ENCODE peak calls at places on chromosome 14, in eight cellular contexts. One of them, this sample, is unnamed.

GRCh38 chr14:100547633-100548294 is 39.5 kb downstream of the BEGAIN start:
- DNase-seq in NCI-H226: no peak
- DNase-seq in SK-MEL-5: peak
- DNase-seq in Right ventricle myocardium superior: peak
- DNase-seq in AML-193: peak
- DNase-seq in activated CD4-positive, alpha-beta T cell treated with anti-CD3 and anti-CD28 coated beads, Interleukin-2, amount 10 ng/mL, durations not matched to agents 7 days and 5 days: peak
- DNase-seq in stimulated activated naive B cell treated with anti-CD40 and anti-IgM and Interleukin-4, amounts not matched to agents 10 μg/mL and 1 μg/mL and 100 μg/mL, for 72 hours: peak
- DNase-seq in progenitor cell of endocrine pancreas: no peak
- DNase-seq in this sample: peak

GRCh38 chr14:38989917-38990546 is 113.0 kb downstream of the SEC23A start:
- DNase-seq in NCI-H226: no peak
- DNase-seq in SK-MEL-5: no peak
- DNase-seq in Right ventricle myocardium superior: no peak
- DNase-seq in AML-193: no peak
- DNase-seq in activated CD4-positive, alpha-beta T cell treated with anti-CD3 and anti-CD28 coated beads, Interleukin-2, amount 10 ng/mL, durations not matched to agents 7 days and 5 days: peak
- DNase-seq in stimulated activated naive B cell treated with anti-CD40 and anti-IgM and Interleukin-4, amounts not matched to agents 10 μg/mL and 1 μg/mL and 100 μg/mL, for 72 hours: no peak
- DNase-seq in progenitor cell of endocrine pancreas: no peak
- DNase-seq in this sample: no peak

GRCh38 chr14:35032562-35032961 is 13.5 kb upstream of the FAM177A1 start:
- DNase-seq in NCI-H226: no peak
- DNase-seq in SK-MEL-5: no peak
- DNase-seq in Right ventricle myocardium superior: no peak
- DNase-seq in AML-193: no peak
- DNase-seq in activated CD4-positive, alpha-beta T cell treated with anti-CD3 and anti-CD28 coated beads, Interleukin-2, amount 10 ng/mL, durations not matched to agents 7 days and 5 days: no peak
- DNase-seq in stimulated activated naive B cell treated with anti-CD40 and anti-IgM and Interleukin-4, amounts not matched to agents 10 μg/mL and 1 μg/mL and 100 μg/mL, for 72 hours: no peak
- DNase-seq in progenitor cell of endocrine pancreas: no peak
- DNase-seq in this sample: no peak

GRCh38 chr14:69153848-69154208 is 909 bp upstream of the DCAF5 start:
- DNase-seq in NCI-H226: no peak
- DNase-seq in SK-MEL-5: peak
- DNase-seq in Right ventricle myocardium superior: peak
- DNase-seq in AML-193: no peak
- DNase-seq in activated CD4-positive, alpha-beta T cell treated with anti-CD3 and anti-CD28 coated beads, Interleukin-2, amount 10 ng/mL, durations not matched to agents 7 days and 5 days: no peak
- DNase-seq in stimulated activated naive B cell treated with anti-CD40 and anti-IgM and Interleukin-4, amounts not matched to agents 10 μg/mL and 1 μg/mL and 100 μg/mL, for 72 hours: no peak
- DNase-seq in progenitor cell of endocrine pancreas: no peak
- DNase-seq in this sample: no peak

GRCh38 chr14:34425095-34425851 is 36.8 kb downstream of the SPTSSA start:
- DNase-seq in NCI-H226: no peak
- DNase-seq in SK-MEL-5: no peak
- DNase-seq in Right ventricle myocardium superior: no peak
- DNase-seq in AML-193: no peak
- DNase-seq in activated CD4-positive, alpha-beta T cell treated with anti-CD3 and anti-CD28 coated beads, Interleukin-2, amount 10 ng/mL, durations not matched to agents 7 days and 5 days: no peak
- DNase-seq in stimulated activated naive B cell treated with anti-CD40 and anti-IgM and Interleukin-4, amounts not matched to agents 10 μg/mL and 1 μg/mL and 100 μg/mL, for 72 hours: no peak
- DNase-seq in progenitor cell of endocrine pancreas: no peak
- DNase-seq in this sample: peak

GRCh38 chr14:33932526-33933292 is 18.2 kb downstream of the EGLN3 start:
- DNase-seq in NCI-H226: no peak
- DNase-seq in SK-MEL-5: no peak
- DNase-seq in Right ventricle myocardium superior: no peak
- DNase-seq in AML-193: no peak
- DNase-seq in activated CD4-positive, alpha-beta T cell treated with anti-CD3 and anti-CD28 coated beads, Interleukin-2, amount 10 ng/mL, durations not matched to agents 7 days and 5 days: no peak
- DNase-seq in stimulated activated naive B cell treated with anti-CD40 and anti-IgM and Interleukin-4, amounts not matched to agents 10 μg/mL and 1 μg/mL and 100 μg/mL, for 72 hours: no peak
- DNase-seq in progenitor cell of endocrine pancreas: no peak
- DNase-seq in this sample: no peak

GRCh38 chr14:70188292-70188607 is 501 bp downstream of the SLC8A3 start:
- DNase-seq in NCI-H226: no peak
- DNase-seq in SK-MEL-5: no peak
- DNase-seq in Right ventricle myocardium superior: no peak
- DNase-seq in AML-193: no peak
- DNase-seq in activated CD4-positive, alpha-beta T cell treated with anti-CD3 and anti-CD28 coated beads, Interleukin-2, amount 10 ng/mL, durations not matched to agents 7 days and 5 days: no peak
- DNase-seq in stimulated activated naive B cell treated with anti-CD40 and anti-IgM and Interleukin-4, amounts not matched to agents 10 μg/mL and 1 μg/mL and 100 μg/mL, for 72 hours: peak
- DNase-seq in progenitor cell of endocrine pancreas: no peak
- DNase-seq in this sample: no peak

GRCh38 chr14:64763089-64763782 is 59.0 kb downstream of the PLEKHG3 start:
- DNase-seq in NCI-H226: no peak
- DNase-seq in SK-MEL-5: no peak
- DNase-seq in Right ventricle myocardium superior: no peak
- DNase-seq in AML-193: no peak
- DNase-seq in activated CD4-positive, alpha-beta T cell treated with anti-CD3 and anti-CD28 coated beads, Interleukin-2, amount 10 ng/mL, durations not matched to agents 7 days and 5 days: no peak
- DNase-seq in stimulated activated naive B cell treated with anti-CD40 and anti-IgM and Interleukin-4, amounts not matched to agents 10 μg/mL and 1 μg/mL and 100 μg/mL, for 72 hours: no peak
- DNase-seq in progenitor cell of endocrine pancreas: no peak
- DNase-seq in this sample: no peak

GRCh38 chr14:72741836-72742681 is 151.8 kb downstream of the DPF3 start:
- DNase-seq in NCI-H226: peak
- DNase-seq in SK-MEL-5: no peak
- DNase-seq in Right ventricle myocardium superior: no peak
- DNase-seq in AML-193: no peak
- DNase-seq in activated CD4-positive, alpha-beta T cell treated with anti-CD3 and anti-CD28 coated beads, Interleukin-2, amount 10 ng/mL, durations not matched to agents 7 days and 5 days: no peak
- DNase-seq in stimulated activated naive B cell treated with anti-CD40 and anti-IgM and Interleukin-4, amounts not matched to agents 10 μg/mL and 1 μg/mL and 100 μg/mL, for 72 hours: no peak
- DNase-seq in progenitor cell of endocrine pancreas: no peak
- DNase-seq in this sample: no peak

GRCh38 chr14:44107156-44107555 is 399.9 kb downstream of the FSCB start:
- DNase-seq in NCI-H226: peak
- DNase-seq in SK-MEL-5: peak
- DNase-seq in Right ventricle myocardium superior: no peak
- DNase-seq in AML-193: no peak
- DNase-seq in activated CD4-positive, alpha-beta T cell treated with anti-CD3 and anti-CD28 coated beads, Interleukin-2, amount 10 ng/mL, durations not matched to agents 7 days and 5 days: no peak
- DNase-seq in stimulated activated naive B cell treated with anti-CD40 and anti-IgM and Interleukin-4, amounts not matched to agents 10 μg/mL and 1 μg/mL and 100 μg/mL, for 72 hours: no peak
- DNase-seq in progenitor cell of endocrine pancreas: no peak
- DNase-seq in this sample: no peak

GRCh38 chr14:61178226-61179060 is 102.7 kb downstream of the TMEM30B start:
- DNase-seq in NCI-H226: peak
- DNase-seq in SK-MEL-5: peak
- DNase-seq in Right ventricle myocardium superior: no peak
- DNase-seq in AML-193: no peak
- DNase-seq in activated CD4-positive, alpha-beta T cell treated with anti-CD3 and anti-CD28 coated beads, Interleukin-2, amount 10 ng/mL, durations not matched to agents 7 days and 5 days: peak
- DNase-seq in stimulated activated naive B cell treated with anti-CD40 and anti-IgM and Interleukin-4, amounts not matched to agents 10 μg/mL and 1 μg/mL and 100 μg/mL, for 72 hours: no peak
- DNase-seq in progenitor cell of endocrine pancreas: no peak
- DNase-seq in this sample: peak